ENCODE peak calls at places on chromosome 16, in six cellular contexts. S, G, P, N, T and K are unnamed samples. For H3K4me1, the result is how much of the 10 kb centered on the place peaks cover.

GRCh38 chr16:85773044-85773443 is 22.1 kb upstream of the C16orf74 start:
- ATAC-seq in T (no peak), N (no peak), P (no peak), G (no peak), S (no peak), K (no peak)

GRCh38 chr16:67199808-67200198 is 872 bp downstream of the ELMO3 start:
- ATAC-seq in S (no peak), P (no peak), G (no peak), N (peak), T (no peak), K (peak)

GRCh38 chr16:67063008-67063407 is 34.1 kb downstream of the CBFB start:
- ATAC-seq in P (no peak), G (no peak), T (peak), S (no peak), N (peak), K (no peak)

GRCh38 chr16:15961060-15961511 is 11.7 kb downstream of the ABCC1 start:
- ATAC-seq in S (no peak), G (no peak), T (peak), P (no peak), N (no peak), K (no peak)

GRCh38 chr16:31718998-31719397 is 154.6 kb upstream of the ZNF267 start:
- ATAC-seq in P (no peak), G (no peak), S (no peak), T (no peak), N (no peak), K (no peak)

GRCh38 chr16:15682105-15682570 is 32.1 kb downstream of the NDE1 start:
- ATAC-seq in N (peak), S (peak), G (peak), T (peak), P (no peak), K (peak)

GRCh38 chr16:55271945-55272513 is 52.0 kb upstream of the IRX6 start:
- ATAC-seq in S (no peak), T (no peak), P (no peak), N (no peak), G (no peak), K (no peak)

GRCh38 chr16:66923247-66923851 is 2.0 kb downstream of the RRAD start:
- ATAC-seq in S (no peak), G (no peak), T (no peak), N (no peak), P (no peak), K (peak)

GRCh38 chr16:79100456-79100855 is 500.1 kb downstream of the MAF start:
- ATAC-seq in T (no peak), S (no peak), N (no peak), G (no peak), P (no peak), K (no peak)
- H3K4me1 ChIP-seq in T (under half), S (under half), N (under half), G (under half), P (under half), K (under half)

DNA sequence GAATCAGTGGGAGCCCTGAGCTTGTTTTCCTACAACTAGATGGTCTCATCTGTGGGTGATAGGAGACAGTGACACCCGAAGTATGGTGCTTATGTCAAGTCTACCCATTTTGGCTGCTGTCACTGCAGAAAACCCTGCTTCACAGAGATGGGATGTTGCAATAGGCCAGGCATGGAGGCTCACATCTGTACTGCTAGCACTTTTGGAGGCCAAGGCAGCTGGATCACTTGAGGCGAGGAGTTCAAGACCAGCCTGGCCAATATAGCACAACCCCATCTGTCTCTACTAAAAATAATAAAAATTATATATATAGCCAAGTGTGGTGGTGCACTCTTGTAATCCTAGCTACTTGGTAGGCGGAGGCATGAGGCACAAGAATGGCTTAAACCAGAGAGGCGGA is 2.3 kb upstream of the HERPUD1 start:
- ATAC-seq in N (no peak), G (no peak), T (no peak), S (no peak), P (no peak), K (no peak)
- TF ChIP-seq EP300 in N (no peak), G (no peak), T (no peak), S (no peak), P (no peak), K (no peak)

GRCh38 chr16:65842067-65842466 is 524.4 kb upstream of the CDH5 start:
- ATAC-seq in S (no peak), P (no peak), N (no peak), G (no peak), T (no peak), K (no peak)

GRCh38 chr16:65845466-65846209 is 520.9 kb upstream of the CDH5 start:
- ATAC-seq in N (no peak), T (no peak), S (no peak), P (no peak), G (no peak), K (no peak)

DNA sequence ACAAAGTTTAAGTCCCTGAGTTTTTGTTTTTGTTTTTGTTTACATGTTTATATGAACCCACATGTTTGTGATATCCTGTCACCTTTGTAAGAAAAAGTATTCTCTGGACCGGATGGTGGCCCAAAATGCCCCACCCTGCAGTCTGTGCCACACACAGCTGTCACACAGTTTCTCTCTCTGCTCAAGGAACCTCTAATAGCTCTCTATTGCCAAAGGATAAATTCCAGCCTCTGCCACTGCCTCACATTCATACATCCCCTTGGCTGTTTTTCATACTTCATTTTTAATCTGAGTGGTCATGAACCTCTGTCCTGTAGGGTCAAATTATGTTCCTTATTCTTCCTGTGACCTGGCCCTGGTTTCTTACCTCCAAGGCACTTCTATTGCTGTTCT is 520.3 kb upstream of the CDH5 start:
- ATAC-seq in N (no peak), S (no peak), G (no peak), P (no peak), T (no peak), K (no peak)
- H3K4me1 ChIP-seq in N (under half), S (under half), G (under half), P (under half), T (under half), K (under half)

GRCh38 chr16:11312718-11313492 is 31.8 kb upstream of the PRM1 start:
- ATAC-seq in G (peak), S (no peak), T (no peak), N (peak), P (no peak), K (no peak)

GRCh38 chr16:11316331-11317015 is 28.8 kb upstream of the RMI2 start:
- ATAC-seq in P (no peak), T (no peak), N (no peak), S (no peak), G (no peak), K (no peak)

GRCh38 chr16:11313493-11314308 is 31.6 kb upstream of the RMI2 start:
- ATAC-seq in N (no peak), S (no peak), P (no peak), T (no peak), G (no peak), K (no peak)

GRCh38 chr16:11314309-11314894 is 30.9 kb upstream of the RMI2 start:
- ATAC-seq in N (no peak), S (no peak), T (no peak), G (no peak), P (no peak), K (no peak)

GRCh38 chr16:11315499-11315898 is 29.8 kb upstream of the RMI2 start:
- ATAC-seq in S (no peak), N (no peak), G (peak), P (no peak), T (no peak), K (no peak)
- TF ChIP-seq EP300 in S (no peak), N (no peak), G (no peak), P (no peak), T (no peak), K (no peak)

GRCh38 chr16:89365996-89366395 is 124.4 kb downstream of the ANKRD11 start:
- ATAC-seq in N (no peak), G (no peak), T (no peak), P (no peak), S (no peak), K (no peak)

GRCh38 chr16:89368604-89369249 is 121.6 kb downstream of the ANKRD11 start:
- ATAC-seq in P (no peak), S (no peak), N (no peak), T (peak), G (no peak), K (no peak)

GRCh38 chr16:89366561-89367537 is 123.5 kb downstream of the ANKRD11 start:
- ATAC-seq in N (no peak), T (no peak), S (no peak), G (no peak), P (no peak), K (no peak)

GRCh38 chr16:89369266-89369895 is 121.0 kb downstream of the ANKRD11 start:
- ATAC-seq in T (no peak), N (peak), G (peak), P (no peak), S (peak), K (no peak)

DNA sequence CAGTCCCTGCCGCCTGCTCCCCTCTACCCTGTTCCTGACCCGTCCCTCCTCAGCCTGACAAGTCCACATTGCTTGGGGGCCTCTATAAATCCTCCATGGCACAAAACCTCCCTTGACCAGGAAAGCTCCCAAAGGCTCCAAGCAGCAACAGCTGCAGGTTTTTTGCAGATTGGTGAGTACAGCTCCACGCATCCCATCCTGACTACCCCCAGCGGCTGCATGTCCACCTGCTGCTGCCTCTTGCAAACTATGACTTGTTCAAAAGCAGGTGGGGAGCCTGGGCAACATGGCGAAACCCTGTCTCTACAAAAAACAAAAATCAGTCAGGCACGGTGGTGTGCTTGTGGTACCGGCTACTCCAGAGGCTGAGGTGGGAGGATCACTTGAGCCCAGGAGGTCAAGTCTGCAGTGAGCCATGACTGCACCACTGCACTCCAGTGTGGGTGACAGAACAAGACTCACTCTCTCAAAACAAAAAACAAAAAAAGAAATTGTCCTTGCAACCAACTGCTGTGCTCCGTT is 122.8 kb downstream of the ANKRD11 start:
- ATAC-seq in S (no peak), G (no peak), T (no peak), P (no peak), N (no peak), K (no peak)
- H3K4me1 ChIP-seq in S (under half), G (half or more), T (half or more), P (under half), N (under half), K (half or more)

GRCh38 chr16:88331989-88332920 is 50.5 kb upstream of the ZNF469 start:
- ATAC-seq in T (no peak), G (peak), P (no peak), S (no peak), N (peak), K (peak)
- TF ChIP-seq EP300 in T (no peak), G (peak), P (no peak), S (no peak), N (no peak), K (no peak)

GRCh38 chr16:75002474-75002873 is 3.6 kb downstream of the ZNRF1 start:
- ATAC-seq in G (no peak), T (no peak), P (no peak), S (no peak), N (peak), K (no peak)

GRCh38 chr16:75004460-75004859 is 5.6 kb downstream of the ZNRF1 start:
- ATAC-seq in S (no peak), T (no peak), N (no peak), G (no peak), P (no peak), K (no peak)

GRCh38 chr16:75000481-75001081 is 1.8 kb downstream of the ZNRF1 start:
- ATAC-seq in S (peak), P (no peak), N (peak), G (peak), T (peak), K (no peak)

GRCh38 chr16:75005697-75006096 is 6.9 kb downstream of the ZNRF1 start:
- ATAC-seq in S (no peak), N (no peak), T (no peak), P (no peak), G (no peak), K (no peak)

GRCh38 chr16:75003931-75004330 is 5.1 kb downstream of the ZNRF1 start:
- ATAC-seq in N (no peak), G (no peak), T (no peak), S (no peak), P (no peak), K (no peak)
- H3K4me1 ChIP-seq in N (under half), G (under half), T (under half), S (half or more), P (under half), K (under half)